ENCODE peak calls at places on chromosome 14, in five cellular contexts. One of them, this sample, is unnamed.

GRCh38 chr14:84420236-84420635 is 1109.7 kb upstream of the FLRT2 start:
- DNase-seq in CD8-positive, alpha-beta T cell: no peak
- DNase-seq in activated naive CD4-positive, alpha-beta T cell: no peak
- DNase-seq in GM13976: no peak
- DNase-seq in stromal cell of bone marrow: no peak
- DNase-seq in this sample: no peak

GRCh38 chr14:61347771-61348443 is 26.5 kb downstream of the PRKCH start:
- DNase-seq in activated naive CD4-positive, alpha-beta T cell: no peak
- DNase-seq in GM13976: no peak
- DNase-seq in stromal cell of bone marrow: no peak
- DNase-seq in CD8-positive, alpha-beta T cell: no peak
- DNase-seq in this sample: peak

GRCh38 chr14:95237956-95238355 is 80.6 kb upstream of the DICER1 start:
- DNase-seq in activated naive CD4-positive, alpha-beta T cell: no peak
- DNase-seq in CD8-positive, alpha-beta T cell: no peak
- DNase-seq in stromal cell of bone marrow: no peak
- DNase-seq in GM13976: no peak
- DNase-seq in this sample: no peak

GRCh38 chr14:23174266-23174665 is 9.2 kb downstream of the SLC7A8 start:
- DNase-seq in stromal cell of bone marrow: peak
- DNase-seq in activated naive CD4-positive, alpha-beta T cell: no peak
- DNase-seq in CD8-positive, alpha-beta T cell: no peak
- DNase-seq in GM13976: no peak
- DNase-seq in this sample: peak

GRCh38 chr14:64879635-64880381 is at the start of gene SPTB:
- DNase-seq in GM13976: peak
- DNase-seq in CD8-positive, alpha-beta T cell: peak
- DNase-seq in stromal cell of bone marrow: no peak
- DNase-seq in activated naive CD4-positive, alpha-beta T cell: peak
- DNase-seq in this sample: no peak

GRCh38 chr14:89907655-89908054 is 46.9 kb downstream of the EFCAB11 start:
- DNase-seq in GM13976: no peak
- DNase-seq in stromal cell of bone marrow: no peak
- DNase-seq in activated naive CD4-positive, alpha-beta T cell: no peak
- DNase-seq in CD8-positive, alpha-beta T cell: no peak
- DNase-seq in this sample: no peak

GRCh38 chr14:104756477-104757237 is 3.7 kb downstream of the SIVA1 start:
- DNase-seq in GM13976: no peak
- DNase-seq in CD8-positive, alpha-beta T cell: no peak
- DNase-seq in stromal cell of bone marrow: no peak
- DNase-seq in activated naive CD4-positive, alpha-beta T cell: no peak
- DNase-seq in this sample: no peak

GRCh38 chr14:92143962-92144361 is 22.2 kb downstream of the CPSF2 start:
- DNase-seq in activated naive CD4-positive, alpha-beta T cell: no peak
- DNase-seq in CD8-positive, alpha-beta T cell: no peak
- DNase-seq in stromal cell of bone marrow: peak
- DNase-seq in GM13976: no peak
- DNase-seq in this sample: peak

GRCh38 chr14:60317609-60318008 is 68.6 kb downstream of the PPM1A start:
- DNase-seq in GM13976: no peak
- DNase-seq in CD8-positive, alpha-beta T cell: no peak
- DNase-seq in stromal cell of bone marrow: no peak
- DNase-seq in activated naive CD4-positive, alpha-beta T cell: no peak
- DNase-seq in this sample: no peak

GRCh38 chr14:56590535-56590951 is 10.9 kb downstream of the TMEM260 start:
- DNase-seq in GM13976: no peak
- DNase-seq in activated naive CD4-positive, alpha-beta T cell: no peak
- DNase-seq in CD8-positive, alpha-beta T cell: no peak
- DNase-seq in stromal cell of bone marrow: no peak
- DNase-seq in this sample: no peak

GRCh38 chr14:56087824-56088571 is 30.2 kb upstream of the PELI2 start:
- DNase-seq in GM13976: no peak
- DNase-seq in stromal cell of bone marrow: no peak
- DNase-seq in CD8-positive, alpha-beta T cell: no peak
- DNase-seq in activated naive CD4-positive, alpha-beta T cell: no peak
- DNase-seq in this sample: no peak

GRCh38 chr14:71472281-71472960 is 459.8 kb upstream of the RGS6 start:
- DNase-seq in stromal cell of bone marrow: no peak
- DNase-seq in activated naive CD4-positive, alpha-beta T cell: no peak
- DNase-seq in CD8-positive, alpha-beta T cell: no peak
- DNase-seq in GM13976: peak
- DNase-seq in this sample: peak

GRCh38 chr14:94009767-94010166 is 12.7 kb downstream of the CCDC197 start:
- DNase-seq in CD8-positive, alpha-beta T cell: no peak
- DNase-seq in GM13976: peak
- DNase-seq in activated naive CD4-positive, alpha-beta T cell: no peak
- DNase-seq in stromal cell of bone marrow: no peak
- DNase-seq in this sample: peak

GRCh38 chr14:100308112-100308792 is 2.0 kb upstream of the SLC25A29 start:
- DNase-seq in activated naive CD4-positive, alpha-beta T cell: no peak
- DNase-seq in CD8-positive, alpha-beta T cell: no peak
- DNase-seq in stromal cell of bone marrow: no peak
- DNase-seq in GM13976: no peak
- DNase-seq in this sample: no peak

GRCh38 chr14:37652042-37652441 is 56.6 kb downstream of the TTC6 start:
- DNase-seq in stromal cell of bone marrow: no peak
- DNase-seq in activated naive CD4-positive, alpha-beta T cell: no peak
- DNase-seq in GM13976: no peak
- DNase-seq in CD8-positive, alpha-beta T cell: no peak
- DNase-seq in this sample: no peak

GRCh38 chr14:87566986-87567385 is 426.0 kb downstream of the GALC start:
- DNase-seq in GM13976: no peak
- DNase-seq in stromal cell of bone marrow: peak
- DNase-seq in CD8-positive, alpha-beta T cell: no peak
- DNase-seq in activated naive CD4-positive, alpha-beta T cell: no peak
- DNase-seq in this sample: no peak

GRCh38 chr14:52950410-52950897 is 396 bp downstream of the FERMT2 start:
- DNase-seq in GM13976: no peak
- DNase-seq in CD8-positive, alpha-beta T cell: no peak
- DNase-seq in activated naive CD4-positive, alpha-beta T cell: peak
- DNase-seq in stromal cell of bone marrow: peak
- DNase-seq in this sample: peak

GRCh38 chr14:103694572-103695026 is 20.7 kb downstream of the XRCC3 start:
- DNase-seq in CD8-positive, alpha-beta T cell: no peak
- DNase-seq in stromal cell of bone marrow: no peak
- DNase-seq in activated naive CD4-positive, alpha-beta T cell: no peak
- DNase-seq in GM13976: no peak
- DNase-seq in this sample: no peak

GRCh38 chr14:93019367-93019843 is 96.3 kb downstream of the ITPK1 start:
- DNase-seq in GM13976: no peak
- DNase-seq in activated naive CD4-positive, alpha-beta T cell: no peak
- DNase-seq in CD8-positive, alpha-beta T cell: no peak
- DNase-seq in stromal cell of bone marrow: no peak
- DNase-seq in this sample: no peak

GRCh38 chr14:34628681-34629135 is 1.2 kb downstream of the SNX6 start:
- DNase-seq in GM13976: no peak
- DNase-seq in stromal cell of bone marrow: no peak
- DNase-seq in CD8-positive, alpha-beta T cell: no peak
- DNase-seq in activated naive CD4-positive, alpha-beta T cell: no peak
- DNase-seq in this sample: no peak

GRCh38 chr14:74038015-74038859 is 19.1 kb downstream of the BBOF1 start:
- DNase-seq in GM13976: peak
- DNase-seq in CD8-positive, alpha-beta T cell: no peak
- DNase-seq in stromal cell of bone marrow: peak
- DNase-seq in activated naive CD4-positive, alpha-beta T cell: no peak
- DNase-seq in this sample: peak

GRCh38 chr14:22159968-22160367 is 429.1 kb downstream of the DAD1 start:
- DNase-seq in GM13976: no peak
- DNase-seq in stromal cell of bone marrow: no peak
- DNase-seq in activated naive CD4-positive, alpha-beta T cell: no peak
- DNase-seq in CD8-positive, alpha-beta T cell: no peak
- DNase-seq in this sample: no peak

GRCh38 chr14:106872619-106873446 is 1346.5 kb downstream of the TMEM121 start:
- DNase-seq in GM13976: peak
- DNase-seq in stromal cell of bone marrow: no peak
- DNase-seq in activated naive CD4-positive, alpha-beta T cell: peak
- DNase-seq in CD8-positive, alpha-beta T cell: peak
- DNase-seq in this sample: peak

GRCh38 chr14:85566603-85567002 is 36.7 kb downstream of the FLRT2 start:
- DNase-seq in activated naive CD4-positive, alpha-beta T cell: no peak
- DNase-seq in GM13976: no peak
- DNase-seq in CD8-positive, alpha-beta T cell: no peak
- DNase-seq in stromal cell of bone marrow: peak
- DNase-seq in this sample: peak

GRCh38 chr14:89429206-89430091 is 12.4 kb upstream of the FOXN3 start:
- DNase-seq in CD8-positive, alpha-beta T cell: no peak
- DNase-seq in GM13976: no peak
- DNase-seq in stromal cell of bone marrow: no peak
- DNase-seq in activated naive CD4-positive, alpha-beta T cell: no peak
- DNase-seq in this sample: peak

GRCh38 chr14:25006961-25007795 is 42.8 kb downstream of the STXBP6 start:
- DNase-seq in CD8-positive, alpha-beta T cell: no peak
- DNase-seq in GM13976: no peak
- DNase-seq in activated naive CD4-positive, alpha-beta T cell: no peak
- DNase-seq in stromal cell of bone marrow: no peak
- DNase-seq in this sample: peak

GRCh38 chr14:100782516-100783320 is 43.2 kb upstream of the MEG3 start:
- DNase-seq in CD8-positive, alpha-beta T cell: no peak
- DNase-seq in activated naive CD4-positive, alpha-beta T cell: no peak
- DNase-seq in stromal cell of bone marrow: no peak
- DNase-seq in GM13976: no peak
- DNase-seq in this sample: no peak

GRCh38 chr14:76844223-76844622 is 18.0 kb downstream of the LRRC74A start:
- DNase-seq in GM13976: no peak
- DNase-seq in activated naive CD4-positive, alpha-beta T cell: peak
- DNase-seq in CD8-positive, alpha-beta T cell: peak
- DNase-seq in stromal cell of bone marrow: no peak
- DNase-seq in this sample: peak

GRCh38 chr14:102139248-102140026 is at the start of gene WDR20:
- DNase-seq in GM13976: peak
- DNase-seq in CD8-positive, alpha-beta T cell: peak
- DNase-seq in stromal cell of bone marrow: peak
- DNase-seq in activated naive CD4-positive, alpha-beta T cell: peak
- DNase-seq in this sample: peak

GRCh38 chr14:98137626-98138025 is 1134.4 kb downstream of the BCL11B start:
- DNase-seq in activated naive CD4-positive, alpha-beta T cell: no peak
- DNase-seq in GM13976: no peak
- DNase-seq in CD8-positive, alpha-beta T cell: no peak
- DNase-seq in stromal cell of bone marrow: no peak
- DNase-seq in this sample: no peak